ENCODE peak calls at places on chromosomes 2 and 18, in nine cellular contexts. B is HEK293T; H is IMR-90; Z is chondrocyte; L is renal cortical epithelial cell; P is stimulated activated CD4-positive, alpha-beta T cell treated with anti-CD3 and anti-CD28 coated beads, TNF-alpha, amount 100 ng/mL, for 4 hours; W is activated CD4-positive, alpha-beta T cell treated with anti-CD3 and anti-CD28 coated beads, Interleukin-2, amount 50 U/mL, for 4 hours; Q is foreskin fibroblast; Y is GM18507. R is an unnamed sample.

GRCh38 chr18:21933931-21934765 is 193.6 kb downstream of the MIB1 start:
- DNase-seq in B (no peak), H (no peak), Z (no peak), L (no peak), P (no peak), W (no peak), Q (no peak), Y (no peak), R (no peak)

GRCh38 chr2:45257820-45258219 is 248.6 kb upstream of the SIX2 start:
- DNase-seq in B (no peak), H (no peak), Z (no peak), L (no peak), P (no peak), W (no peak), Q (no peak), Y (no peak), R (no peak)

GRCh38 chr2:176751828-176752227 is 460.8 kb upstream of the HNRNPA3 start:
- DNase-seq in B (no peak), H (no peak), Z (no peak), L (no peak), P (no peak), W (no peak), Q (no peak), Y (no peak), R (no peak)

GRCh38 chr2:54106631-54107454 is 8.6 kb upstream of the ACYP2 start:
- DNase-seq in B (peak), H (peak), Z (no peak), L (peak), P (peak), W (peak), Q (peak), Y (no peak), R (no peak)

GRCh38 chr2:120253021-120253882 is 600 bp downstream of the RALB start:
- DNase-seq in B (peak), H (peak), Z (no peak), L (peak), P (no peak), W (peak), Q (peak), Y (peak), R (no peak)

GRCh38 chr2:120314656-120315366 is 31.1 kb upstream of the INHBB start:
- DNase-seq in B (no peak), H (no peak), Z (no peak), L (peak), P (no peak), W (no peak), Q (no peak), Y (no peak), R (no peak)

GRCh38 chr2:80256396-80257167 is 48.0 kb downstream of the LRRTM1 start:
- DNase-seq in B (peak), H (peak), Z (no peak), L (peak), P (no peak), W (no peak), Q (no peak), Y (no peak), R (no peak)

GRCh38 chr2:232296766-232297525 is 81.6 kb upstream of the ALPP start:
- DNase-seq in B (no peak), H (peak), Z (no peak), L (peak), P (no peak), W (no peak), Q (peak), Y (no peak), R (no peak)

GRCh38 chr2:163558286-163559009 is 177.4 kb downstream of the FIGN start:
- DNase-seq in B (no peak), H (no peak), Z (no peak), L (no peak), P (no peak), W (no peak), Q (no peak), Y (no peak), R (no peak)

GRCh38 chr2:100752628-100753333 is 67.2 kb upstream of the NPAS2 start:
- DNase-seq in B (no peak), H (peak), Z (no peak), L (peak), P (no peak), W (no peak), Q (peak), Y (no peak), R (no peak)

GRCh38 chr18:44626807-44627206 is 53.9 kb upstream of the SETBP1 start:
- DNase-seq in B (no peak), H (no peak), Z (no peak), L (no peak), P (no peak), W (no peak), Q (no peak), Y (no peak), R (no peak)

R was measured in stimulated activated effector memory CD8-positive, alpha-beta T cell treated with anti-CD3 and anti-CD28 coated beads, Interleukin-12 subunit alpha, Interleukin-12 subunit beta, amount 100 ng/mL, for 72 hours.